ENCODE peak calls at places on chromosomes 7 and 10, in eight cellular contexts. One of them, this sample, is unnamed.

GRCh38 chr10:34092891-34093290 is 722.2 kb downstream of the PARD3 start:
- DNase-seq in A673: no peak
- DNase-seq in lower leg skin: no peak
- DNase-seq in GM12865: no peak
- DNase-seq in PC-9: no peak
- DNase-seq in CD8-positive, alpha-beta memory T cell: no peak
- DNase-seq in colonic mucosa: no peak
- DNase-seq in mucosa of descending colon: no peak
- DNase-seq in this sample: no peak

GRCh38 chr10:126500866-126501265 is 112.6 kb upstream of the ADAM12 start:
- DNase-seq in colonic mucosa: no peak
- DNase-seq in GM12865: no peak
- DNase-seq in PC-9: no peak
- DNase-seq in mucosa of descending colon: no peak
- DNase-seq in lower leg skin: no peak
- DNase-seq in A673: no peak
- DNase-seq in CD8-positive, alpha-beta memory T cell: no peak
- DNase-seq in this sample: no peak

GRCh38 chr7:353746-354325 is 63.9 kb downstream of the FOXL3 start:
- DNase-seq in A673: no peak
- DNase-seq in lower leg skin: no peak
- DNase-seq in GM12865: no peak
- DNase-seq in colonic mucosa: no peak
- DNase-seq in PC-9: no peak
- DNase-seq in mucosa of descending colon: no peak
- DNase-seq in CD8-positive, alpha-beta memory T cell: no peak
- DNase-seq in this sample: no peak

GRCh38 chr10:121514141-121514865 is 83.9 kb downstream of the FGFR2 start:
- DNase-seq in colonic mucosa: no peak
- DNase-seq in lower leg skin: no peak
- DNase-seq in PC-9: no peak
- DNase-seq in GM12865: no peak
- DNase-seq in mucosa of descending colon: no peak
- DNase-seq in CD8-positive, alpha-beta memory T cell: no peak
- DNase-seq in A673: no peak
- DNase-seq in this sample: no peak

GRCh38 chr10:9036711-9037204 is 982.3 kb downstream of the GATA3 start:
- DNase-seq in GM12865: no peak
- DNase-seq in colonic mucosa: no peak
- DNase-seq in mucosa of descending colon: no peak
- DNase-seq in PC-9: no peak
- DNase-seq in CD8-positive, alpha-beta memory T cell: no peak
- DNase-seq in A673: no peak
- DNase-seq in lower leg skin: no peak
- DNase-seq in this sample: no peak

GRCh38 chr7:30937426-30937825 is 25.8 kb downstream of the AQP1 start:
- DNase-seq in PC-9: no peak
- DNase-seq in A673: no peak
- DNase-seq in CD8-positive, alpha-beta memory T cell: no peak
- DNase-seq in colonic mucosa: peak
- DNase-seq in lower leg skin: no peak
- DNase-seq in GM12865: no peak
- DNase-seq in mucosa of descending colon: peak
- DNase-seq in this sample: no peak

GRCh38 chr10:43224321-43224720 is 42.5 kb downstream of the RASGEF1A start:
- DNase-seq in mucosa of descending colon: no peak
- DNase-seq in GM12865: no peak
- DNase-seq in PC-9: no peak
- DNase-seq in A673: no peak
- DNase-seq in lower leg skin: no peak
- DNase-seq in colonic mucosa: no peak
- DNase-seq in CD8-positive, alpha-beta memory T cell: no peak
- DNase-seq in this sample: no peak

GRCh38 chr7:1210321-1210978 is 22.2 kb upstream of the UNCX start:
- DNase-seq in PC-9: no peak
- DNase-seq in lower leg skin: no peak
- DNase-seq in A673: peak
- DNase-seq in CD8-positive, alpha-beta memory T cell: no peak
- DNase-seq in colonic mucosa: no peak
- DNase-seq in GM12865: no peak
- DNase-seq in mucosa of descending colon: no peak
- DNase-seq in this sample: no peak

GRCh38 chr10:48476279-48476982 is 128.4 kb downstream of the ARHGAP22 start:
- DNase-seq in GM12865: no peak
- DNase-seq in colonic mucosa: no peak
- DNase-seq in CD8-positive, alpha-beta memory T cell: no peak
- DNase-seq in mucosa of descending colon: no peak
- DNase-seq in PC-9: no peak
- DNase-seq in lower leg skin: peak
- DNase-seq in A673: peak
- DNase-seq in this sample: no peak

DNA sequence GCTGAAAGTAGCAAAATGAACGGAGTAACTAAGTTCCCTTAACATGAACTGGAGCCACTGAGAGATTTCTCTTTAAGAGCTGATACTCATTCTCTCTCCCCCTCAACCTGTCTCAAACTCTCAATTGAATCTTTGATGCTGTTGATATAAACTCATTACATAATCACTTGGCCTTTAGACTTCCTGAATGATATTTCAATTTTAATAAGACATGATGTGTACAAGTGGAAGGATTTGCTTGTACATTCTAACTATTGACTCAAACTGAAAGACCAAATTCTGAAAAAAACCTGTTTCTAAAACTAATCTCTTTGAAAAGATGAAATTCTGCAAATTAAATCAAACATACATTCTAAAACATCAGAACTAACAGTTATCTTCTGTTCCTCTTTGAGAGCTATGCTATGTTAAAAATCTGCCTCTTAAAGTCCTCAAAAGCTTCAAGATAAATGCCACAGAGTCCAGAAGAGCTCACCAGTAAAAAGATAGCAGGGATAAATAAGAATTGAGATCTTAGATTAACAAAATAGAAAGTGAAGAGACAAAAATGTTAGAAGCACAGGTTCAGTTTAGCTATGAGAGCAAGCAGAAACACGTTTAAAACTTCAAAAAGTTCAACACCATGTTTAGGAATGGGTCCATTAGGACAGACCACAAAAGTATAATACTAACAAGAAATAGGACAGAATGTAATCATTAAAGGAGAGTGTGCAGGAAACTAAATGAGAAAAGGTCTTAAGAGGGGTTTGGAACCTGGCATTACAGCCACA is 46.1 kb downstream of the TNPO3 start:
- DNase-seq in A673: no peak
- DNase-seq in mucosa of descending colon: no peak
- DNase-seq in colonic mucosa: no peak
- DNase-seq in GM12865: peak
- DNase-seq in CD8-positive, alpha-beta memory T cell: no peak
- DNase-seq in lower leg skin: no peak
- DNase-seq in PC-9: no peak
- DNase-seq in this sample: no peak
- H3K4me3 ChIP-seq in A673: no peak
- H3K4me3 ChIP-seq in mucosa of descending colon: no peak
- H3K4me3 ChIP-seq in colonic mucosa: no peak
- H3K4me3 ChIP-seq in GM12865: peak
- H3K4me3 ChIP-seq in CD8-positive, alpha-beta memory T cell: no peak
- H3K4me3 ChIP-seq in lower leg skin: no peak
- H3K4me3 ChIP-seq in PC-9: no peak
- H3K4me3 ChIP-seq in this sample: no peak

DNA sequence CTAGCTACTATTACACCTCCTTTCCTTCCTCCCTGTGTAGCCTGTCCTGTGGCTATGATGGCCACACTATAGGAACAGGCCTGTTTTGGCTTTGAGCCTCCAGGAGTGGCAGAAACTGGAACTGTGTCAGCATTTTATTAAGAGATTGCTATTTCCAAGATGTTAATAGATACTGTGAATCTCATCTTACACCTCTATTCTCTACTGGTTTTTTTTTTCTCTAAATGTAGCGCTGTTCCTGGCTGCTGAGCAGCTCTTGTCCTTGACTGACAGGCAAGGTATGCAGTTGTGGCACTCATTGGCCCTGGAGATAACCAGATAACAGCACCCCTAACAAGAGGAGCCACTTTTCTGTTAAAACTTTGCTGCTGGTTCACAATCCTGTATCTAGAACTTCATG is 119.5 kb downstream of the EXOC4 start:
- DNase-seq in mucosa of descending colon: no peak
- DNase-seq in GM12865: no peak
- DNase-seq in lower leg skin: no peak
- DNase-seq in CD8-positive, alpha-beta memory T cell: no peak
- DNase-seq in A673: no peak
- DNase-seq in PC-9: no peak
- DNase-seq in colonic mucosa: no peak
- DNase-seq in this sample: no peak
- H3K4me3 ChIP-seq in mucosa of descending colon: no peak
- H3K4me3 ChIP-seq in GM12865: no peak
- H3K4me3 ChIP-seq in lower leg skin: no peak
- H3K4me3 ChIP-seq in CD8-positive, alpha-beta memory T cell: no peak
- H3K4me3 ChIP-seq in A673: no peak
- H3K4me3 ChIP-seq in PC-9: no peak
- H3K4me3 ChIP-seq in colonic mucosa: no peak
- H3K4me3 ChIP-seq in this sample: no peak

GRCh38 chr7:74291535-74291934 is 2.3 kb downstream of the CLIP2 start:
- DNase-seq in CD8-positive, alpha-beta memory T cell: no peak
- DNase-seq in lower leg skin: no peak
- DNase-seq in PC-9: no peak
- DNase-seq in GM12865: no peak
- DNase-seq in colonic mucosa: no peak
- DNase-seq in A673: no peak
- DNase-seq in mucosa of descending colon: no peak
- DNase-seq in this sample: no peak

GRCh38 chr7:74294191-74294998 is 5.2 kb downstream of the CLIP2 start:
- DNase-seq in colonic mucosa: no peak
- DNase-seq in lower leg skin: no peak
- DNase-seq in PC-9: no peak
- DNase-seq in A673: peak
- DNase-seq in GM12865: no peak
- DNase-seq in CD8-positive, alpha-beta memory T cell: no peak
- DNase-seq in mucosa of descending colon: no peak
- DNase-seq in this sample: no peak

GRCh38 chr7:74292757-74293576 is 3.8 kb downstream of the CLIP2 start:
- DNase-seq in A673: no peak
- DNase-seq in colonic mucosa: peak
- DNase-seq in PC-9: no peak
- DNase-seq in GM12865: no peak
- DNase-seq in mucosa of descending colon: peak
- DNase-seq in lower leg skin: no peak
- DNase-seq in CD8-positive, alpha-beta memory T cell: no peak
- DNase-seq in this sample: no peak

GRCh38 chr7:74290999-74291441 is 1.8 kb downstream of the CLIP2 start:
- DNase-seq in A673: no peak
- DNase-seq in lower leg skin: no peak
- DNase-seq in CD8-positive, alpha-beta memory T cell: no peak
- DNase-seq in PC-9: no peak
- DNase-seq in colonic mucosa: peak
- DNase-seq in GM12865: no peak
- DNase-seq in mucosa of descending colon: peak
- DNase-seq in this sample: no peak

DNA sequence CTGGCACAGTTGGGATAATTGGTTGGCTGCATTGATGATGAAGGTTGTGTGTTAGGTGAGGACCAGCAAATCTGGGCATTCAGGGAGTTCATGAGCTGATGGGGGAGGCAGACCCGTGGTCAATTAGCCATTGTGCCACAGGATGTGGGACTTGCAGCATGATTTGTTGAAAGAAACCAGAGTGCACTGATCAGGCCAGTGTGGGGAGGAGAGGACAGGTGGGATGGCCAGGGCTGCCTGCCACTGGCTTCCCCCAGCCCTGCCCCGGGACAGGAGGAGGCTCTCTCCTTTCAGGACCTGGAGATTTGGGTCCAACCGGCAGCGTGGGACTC is 4.3 kb downstream of the CLIP2 start:
- DNase-seq in PC-9: no peak
- DNase-seq in lower leg skin: no peak
- DNase-seq in colonic mucosa: no peak
- DNase-seq in GM12865: peak
- DNase-seq in CD8-positive, alpha-beta memory T cell: no peak
- DNase-seq in mucosa of descending colon: no peak
- DNase-seq in A673: no peak
- DNase-seq in this sample: no peak
- H3K4me3 ChIP-seq in PC-9: no peak
- H3K4me3 ChIP-seq in lower leg skin: no peak
- H3K4me3 ChIP-seq in colonic mucosa: peak
- H3K4me3 ChIP-seq in GM12865: no peak
- H3K4me3 ChIP-seq in CD8-positive, alpha-beta memory T cell: no peak
- H3K4me3 ChIP-seq in mucosa of descending colon: no peak
- H3K4me3 ChIP-seq in A673: no peak
- H3K4me3 ChIP-seq in this sample: no peak

GRCh38 chr7:121436136-121436535 is 40.0 kb upstream of the FAM3C start:
- DNase-seq in colonic mucosa: no peak
- DNase-seq in PC-9: no peak
- DNase-seq in lower leg skin: no peak
- DNase-seq in A673: no peak
- DNase-seq in mucosa of descending colon: no peak
- DNase-seq in CD8-positive, alpha-beta memory T cell: no peak
- DNase-seq in GM12865: no peak
- DNase-seq in this sample: no peak

GRCh38 chr7:121442845-121443244 is 46.7 kb upstream of the FAM3C start:
- DNase-seq in mucosa of descending colon: no peak
- DNase-seq in lower leg skin: no peak
- DNase-seq in CD8-positive, alpha-beta memory T cell: peak
- DNase-seq in PC-9: peak
- DNase-seq in colonic mucosa: no peak
- DNase-seq in GM12865: no peak
- DNase-seq in A673: no peak
- DNase-seq in this sample: no peak

GRCh38 chr7:121436688-121437087 is 40.6 kb upstream of the FAM3C start:
- DNase-seq in mucosa of descending colon: no peak
- DNase-seq in GM12865: no peak
- DNase-seq in PC-9: no peak
- DNase-seq in A673: no peak
- DNase-seq in lower leg skin: no peak
- DNase-seq in colonic mucosa: no peak
- DNase-seq in CD8-positive, alpha-beta memory T cell: no peak
- DNase-seq in this sample: no peak

GRCh38 chr7:121437470-121437869 is 41.4 kb upstream of the FAM3C start:
- DNase-seq in A673: no peak
- DNase-seq in lower leg skin: no peak
- DNase-seq in mucosa of descending colon: no peak
- DNase-seq in PC-9: no peak
- DNase-seq in colonic mucosa: no peak
- DNase-seq in CD8-positive, alpha-beta memory T cell: no peak
- DNase-seq in GM12865: no peak
- DNase-seq in this sample: no peak

DNA sequence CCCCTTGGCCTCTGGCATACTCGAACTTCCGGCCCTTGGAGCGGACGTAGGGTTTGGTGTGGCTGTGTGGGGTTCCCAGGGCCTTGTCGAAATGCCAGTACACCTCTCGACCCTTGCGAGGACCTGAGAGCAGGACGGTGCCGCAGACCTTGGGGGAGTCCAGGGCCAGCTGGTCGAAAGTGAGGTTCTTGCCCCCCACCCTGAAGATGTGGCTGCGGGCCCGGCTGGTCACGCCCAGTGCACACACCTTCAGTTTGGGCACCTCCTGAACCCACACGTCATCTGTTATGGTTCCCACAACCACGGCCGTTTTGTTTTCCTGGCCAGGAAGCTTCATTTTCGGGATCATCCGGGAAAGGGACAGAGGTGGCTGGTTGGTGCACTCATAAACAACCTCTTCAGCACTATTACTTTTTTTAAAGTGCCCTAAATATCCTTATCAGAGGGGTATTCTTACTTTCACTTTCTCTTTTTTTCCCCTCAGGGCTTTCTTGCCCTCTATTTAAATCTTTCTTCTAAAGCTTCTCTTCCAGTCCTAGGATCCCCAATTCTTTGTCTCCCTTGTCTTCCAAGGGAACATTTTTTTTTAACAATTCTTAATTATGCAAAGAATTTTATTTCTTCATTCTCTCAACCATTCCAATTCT is 44.9 kb upstream of the FAM3C start:
- DNase-seq in colonic mucosa: no peak
- DNase-seq in PC-9: no peak
- DNase-seq in lower leg skin: no peak
- DNase-seq in CD8-positive, alpha-beta memory T cell: no peak
- DNase-seq in A673: no peak
- DNase-seq in GM12865: peak
- DNase-seq in mucosa of descending colon: peak
- DNase-seq in this sample: peak
- H3K4me3 ChIP-seq in colonic mucosa: no peak
- H3K4me3 ChIP-seq in PC-9: no peak
- H3K4me3 ChIP-seq in lower leg skin: no peak
- H3K4me3 ChIP-seq in CD8-positive, alpha-beta memory T cell: no peak
- H3K4me3 ChIP-seq in A673: no peak
- H3K4me3 ChIP-seq in GM12865: peak
- H3K4me3 ChIP-seq in mucosa of descending colon: no peak
- H3K4me3 ChIP-seq in this sample: no peak

This sample was measured in kidney.